ENCODE peak calls at places on chromosomes 5 and 9, in six cellular contexts. A is NCI-H2171, J is neural crest cell, N is dermis microvascular lymphatic vessel endothelial cell, V is T-helper 17 cell, Y is kidney. H is an unnamed sample.

GRCh38 chr5:65525726-65526125 is 37.2 kb downstream of the CENPK start:
- DNase-seq in A (no peak), N (no peak), V (no peak), Y (no peak), J (no peak), H (no peak)

GRCh38 chr5:107372723-107373487 is 297.8 kb downstream of the EFNA5 start:
- DNase-seq in N (no peak), Y (no peak), A (no peak), J (no peak), V (no peak), H (no peak)

GRCh38 chr9:82208741-82209450 is 220.3 kb downstream of the SPATA31D1 start:
- DNase-seq in V (no peak), A (no peak), J (no peak), N (no peak), Y (no peak), H (no peak)

GRCh38 chr5:122736086-122736485 is 38.8 kb upstream of the SNX2 start:
- DNase-seq in A (no peak), J (no peak), N (no peak), Y (no peak), V (no peak), H (no peak)

GRCh38 chr5:157290156-157290980 is 24.4 kb downstream of the CYFIP2 start:
- DNase-seq in Y (no peak), J (no peak), N (no peak), V (no peak), A (no peak), H (no peak)

GRCh38 chr5:76716456-76717157 is 681 bp downstream of the F2R start:
- DNase-seq in V (no peak), N (no peak), Y (no peak), A (no peak), J (peak), H (no peak)

GRCh38 chr5:135174315-135175096 is 140.5 kb upstream of the PITX1 start:
- DNase-seq in V (no peak), J (no peak), Y (no peak), A (no peak), N (no peak), H (no peak)

GRCh38 chr5:114243983-114244305 is 117.9 kb upstream of the KCNN2 start:
- DNase-seq in A (no peak), N (no peak), Y (no peak), J (no peak), V (no peak), H (no peak)

GRCh38 chr5:171484460-171484899 is 65.0 kb downstream of the FGF18 start:
- DNase-seq in J (peak), N (no peak), V (peak), Y (no peak), A (no peak), H (peak)

GRCh38 chr9:116234091-116234490 is 80.5 kb downstream of the PAPPA start:
- DNase-seq in Y (no peak), J (no peak), V (no peak), A (no peak), N (no peak), H (no peak)

GRCh38 chr9:14056235-14056930 is 257.6 kb downstream of the NFIB start:
- DNase-seq in J (no peak), A (no peak), Y (no peak), N (no peak), V (no peak), H (no peak)

GRCh38 chr5:21810737-21811316 is 1042.3 kb downstream of the CDH12 start:
- DNase-seq in N (no peak), V (no peak), Y (no peak), J (no peak), A (peak), H (no peak)

GRCh38 chr5:173917788-173918786 is 29.9 kb downstream of the CPEB4 start:
- DNase-seq in V (peak), Y (peak), N (peak), A (peak), J (peak), H (no peak)

GRCh38 chr9:115777610-115778009 is 376.0 kb upstream of the PAPPA start:
- DNase-seq in J (no peak), Y (no peak), N (no peak), V (no peak), A (no peak), H (no peak)

GRCh38 chr5:99105216-99105615 is 176.4 kb upstream of the CHD1 start:
- DNase-seq in J (no peak), A (no peak), N (no peak), V (no peak), Y (no peak), H (no peak)

GRCh38 chr5:133953568-133954145 is 14.8 kb downstream of the C5orf15 start:
- DNase-seq in N (no peak), J (no peak), V (no peak), Y (no peak), A (no peak), H (no peak)

GRCh38 chr5:101977729-101978345 is 318.2 kb downstream of the SLCO4C1 start:
- DNase-seq in N (peak), V (no peak), Y (no peak), A (no peak), J (no peak), H (no peak)

GRCh38 chr5:6902597-6902996 is 189.4 kb downstream of the TENT4A start:
- DNase-seq in V (no peak), A (no peak), J (no peak), Y (no peak), N (no peak), H (no peak)

GRCh38 chr5:135069895-135070657 is 36.0 kb upstream of the PITX1 start:
- DNase-seq in V (no peak), N (no peak), J (no peak), Y (peak), A (no peak), H (peak)

GRCh38 chr9:92170848-92171247 is 55.6 kb upstream of the SPTLC1 start:
- DNase-seq in Y (no peak), J (no peak), V (no peak), A (no peak), N (peak), H (no peak)

GRCh38 chr5:32828492-32828891 is 117.4 kb downstream of the NPR3 start:
- DNase-seq in J (no peak), N (no peak), V (no peak), A (no peak), Y (no peak), H (no peak)

GRCh38 chr9:316382-316965 is 101.8 kb downstream of the DOCK8 start:
- DNase-seq in Y (no peak), N (no peak), A (no peak), J (no peak), V (no peak), H (no peak)

GRCh38 chr5:133244242-133244641 is 192.4 kb downstream of the HSPA4 start:
- DNase-seq in N (no peak), J (no peak), V (no peak), Y (no peak), A (no peak), H (no peak)

GRCh38 chr5:37789991-37790390 is 49.9 kb downstream of the GDNF start:
- DNase-seq in J (no peak), V (no peak), Y (no peak), A (no peak), N (no peak), H (no peak)

GRCh38 chr5:56640763-56641406 is 174.5 kb upstream of the MAP3K1 start:
- DNase-seq in Y (no peak), J (no peak), A (no peak), N (no peak), V (no peak), H (no peak)

GRCh38 chr5:172868924-172869565 is 35.0 kb downstream of the ERGIC1 start:
- DNase-seq in A (no peak), N (peak), V (no peak), J (no peak), Y (peak), H (no peak)

GRCh38 chr5:115309751-115310370 is 13.4 kb upstream of the CCDC112 start:
- DNase-seq in J (no peak), N (peak), V (no peak), Y (no peak), A (peak), H (no peak)

GRCh38 chr5:136084698-136085097 is 47.9 kb upstream of the SMAD5 start:
- DNase-seq in Y (no peak), N (no peak), J (no peak), V (no peak), A (no peak), H (no peak)

GRCh38 chr5:91307023-91307422 is 76.1 kb downstream of the ARRDC3 start:
- DNase-seq in A (no peak), J (no peak), N (no peak), V (no peak), Y (no peak), H (no peak)

GRCh38 chr9:101582593-101582992 is 12.2 kb downstream of the PPP3R2 start:
- DNase-seq in A (no peak), V (no peak), N (no peak), Y (no peak), J (no peak), H (no peak)

GRCh38 chr5:65925601-65926275 is 637 bp upstream of the ERBIN start:
- DNase-seq in J (peak), A (peak), V (peak), N (peak), Y (no peak), H (peak)

H was measured in activated B cell treated with CpG ODN at 0.5 μM for 24 hours.